ENCODE peak calls at places on chromosomes 6 and 20, in four cellular contexts. B is activated naive CD4-positive, alpha-beta T cell treated with anti-CD3 and anti-CD28 coated beads, Interleukin-2, amount 10 ng/mL, durations not matched to agents 7 days and 5 days; X is foreskin fibroblast; G is GM20000. H is an unnamed sample.

GRCh38 chr20:23340524-23340923 is 10.1 kb upstream of the NXT1 start:
- DNase-seq in B (peak), X (peak), G (no peak), H (peak)

GRCh38 chr6:31888281-31889258 is 8.9 kb downstream of the EHMT2 start:
- DNase-seq in B (peak), X (no peak), G (peak), H (no peak)

GRCh38 chr6:21846541-21847451 is 253.2 kb downstream of the SOX4 start:
- DNase-seq in B (peak), X (no peak), G (no peak), H (no peak)

GRCh38 chr6:23531666-23532065 is 594.3 kb upstream of the NRSN1 start:
- DNase-seq in B (no peak), X (no peak), G (no peak), H (no peak)

GRCh38 chr20:53827996-53828672 is 234.5 kb upstream of the ZNF217 start:
- DNase-seq in B (no peak), X (peak), G (no peak), H (peak)

GRCh38 chr6:12751694-12752304 is 35.2 kb downstream of the PHACTR1 start:
- DNase-seq in B (peak), X (peak), G (peak), H (peak)

GRCh38 chr20:11205769-11206362 is 532.1 kb upstream of the JAG1 start:
- DNase-seq in B (no peak), X (no peak), G (no peak), H (no peak)

GRCh38 chr6:109456710-109457595 is 1.4 kb upstream of the MICAL1 start:
- DNase-seq in B (no peak), X (peak), G (no peak), H (no peak)

GRCh38 chr6:1986454-1987243 is 258.8 kb downstream of the GMDS start:
- DNase-seq in B (no peak), X (no peak), G (no peak), H (no peak)

GRCh38 chr6:63352587-63353281 is 33.0 kb upstream of the LGSN start:
- DNase-seq in B (no peak), X (no peak), G (peak), H (peak)

GRCh38 chr6:108546079-108547049 is 14.4 kb upstream of the FOXO3 start:
- DNase-seq in B (no peak), X (no peak), G (no peak), H (no peak)

GRCh38 chr6:22466665-22467064 is 102.7 kb upstream of the HDGFL1 start:
- DNase-seq in B (no peak), X (no peak), G (no peak), H (no peak)

GRCh38 chr6:16205377-16206144 is 32.8 kb upstream of the GMPR start:
- DNase-seq in B (no peak), X (peak), G (peak), H (peak)

GRCh38 chr20:31860431-31861345 is 9.6 kb downstream of the DUSP15 start:
- DNase-seq in B (no peak), X (no peak), G (no peak), H (no peak)

GRCh38 chr6:131060311-131060710 is 2.7 kb downstream of the EPB41L2 start:
- DNase-seq in B (no peak), X (no peak), G (no peak), H (no peak)

GRCh38 chr6:7939864-7940228 is 29.3 kb upstream of the TXNDC5 start:
- DNase-seq in B (no peak), X (peak), G (no peak), H (no peak)

GRCh38 chr6:140271759-140272377 is 897.4 kb upstream of the CITED2 start:
- DNase-seq in B (no peak), X (no peak), G (peak), H (no peak)

GRCh38 chr6:7542065-7542877 is 800 bp downstream of the DSP start:
- DNase-seq in B (peak), X (no peak), G (peak), H (peak)

H was measured in brain microvascular endothelial cell.